ENCODE peak calls at places on chromosomes 12 and 14, in ten cellular contexts. V, E, U, N, M, X, I, H, D and K are unnamed samples.

GRCh38 chr14:36901846-36902245 is 240.2 kb downstream of the PAX9 start:
- DNase-seq in V (no peak), E (no peak), U (no peak), N (no peak), M (no peak), X (no peak), I (peak), H (no peak), D (no peak), K (no peak)

GRCh38 chr12:29216797-29217583 is 67.9 kb downstream of the FAR2 start:
- DNase-seq in V (peak), E (no peak), U (no peak), N (no peak), M (no peak), X (no peak), I (peak), H (no peak), D (no peak), K (no peak)

GRCh38 chr12:25615119-25615518 is 62.0 kb upstream of the LMNTD1 start:
- DNase-seq in V (peak), E (no peak), U (no peak), N (peak), M (no peak), X (peak), I (peak), H (no peak), D (no peak), K (no peak)

GRCh38 chr12:78209851-78210493 is 379.3 kb downstream of the NAV3 start:
- DNase-seq in V (peak), E (peak), U (no peak), N (no peak), M (no peak), X (no peak), I (no peak), H (no peak), D (no peak), K (no peak)

GRCh38 chr12:578743-579449 is 84.3 kb downstream of the NINJ2 start:
- DNase-seq in V (no peak), E (peak), U (no peak), N (no peak), M (no peak), X (no peak), I (no peak), H (no peak), D (no peak), K (no peak)

GRCh38 chr14:99246536-99247083 is 25.4 kb downstream of the BCL11B start:
- DNase-seq in V (no peak), E (no peak), U (no peak), N (no peak), M (no peak), X (no peak), I (no peak), H (no peak), D (no peak), K (no peak)

GRCh38 chr12:12975322-12976077 is 23.5 kb upstream of the GPRC5D start:
- DNase-seq in V (peak), E (peak), U (peak), N (peak), M (no peak), X (no peak), I (no peak), H (peak), D (no peak), K (peak)

GRCh38 chr12:75478395-75478794 is 2.2 kb upstream of the GLIPR1 start:
- DNase-seq in V (peak), E (no peak), U (peak), N (no peak), M (no peak), X (no peak), I (no peak), H (peak), D (no peak), K (no peak)

GRCh38 chr14:89574420-89574819 is 157.4 kb upstream of the FOXN3 start:
- DNase-seq in V (no peak), E (no peak), U (no peak), N (no peak), M (no peak), X (no peak), I (no peak), H (no peak), D (no peak), K (no peak)
- TF ChIP-seq CTCF in V (no peak), E (no peak), U (no peak), N (no peak), M (no peak), X (no peak), I (no peak), H (no peak), D (no peak), K (no peak)

GRCh38 chr12:47808574-47809380 is 10.9 kb downstream of the HDAC7 start:
- DNase-seq in V (no peak), E (no peak), U (peak), N (peak), M (no peak), X (no peak), I (no peak), H (no peak), D (no peak), K (no peak)
- TF ChIP-seq CTCF in V (peak), E (no peak), U (peak), N (peak), M (no peak), X (peak), I (no peak), H (no peak), D (no peak), K (no peak)

GRCh38 chr14:54026671-54027070 is 70.0 kb upstream of the BMP4 start:
- DNase-seq in V (no peak), E (no peak), U (no peak), N (no peak), M (no peak), X (no peak), I (peak), H (no peak), D (no peak), K (no peak)

GRCh38 chr14:54023027-54023426 is 66.4 kb upstream of the BMP4 start:
- DNase-seq in V (no peak), E (no peak), U (peak), N (no peak), M (no peak), X (no peak), I (no peak), H (no peak), D (no peak), K (no peak)

GRCh38 chr14:54025661-54026060 is 69.0 kb upstream of the BMP4 start:
- DNase-seq in V (peak), E (no peak), U (peak), N (peak), M (no peak), X (no peak), I (peak), H (no peak), D (no peak), K (no peak)
- TF ChIP-seq CTCF in V (peak), E (no peak), U (no peak), N (peak), M (no peak), X (peak), I (peak), H (no peak), D (peak), K (peak)

DNA sequence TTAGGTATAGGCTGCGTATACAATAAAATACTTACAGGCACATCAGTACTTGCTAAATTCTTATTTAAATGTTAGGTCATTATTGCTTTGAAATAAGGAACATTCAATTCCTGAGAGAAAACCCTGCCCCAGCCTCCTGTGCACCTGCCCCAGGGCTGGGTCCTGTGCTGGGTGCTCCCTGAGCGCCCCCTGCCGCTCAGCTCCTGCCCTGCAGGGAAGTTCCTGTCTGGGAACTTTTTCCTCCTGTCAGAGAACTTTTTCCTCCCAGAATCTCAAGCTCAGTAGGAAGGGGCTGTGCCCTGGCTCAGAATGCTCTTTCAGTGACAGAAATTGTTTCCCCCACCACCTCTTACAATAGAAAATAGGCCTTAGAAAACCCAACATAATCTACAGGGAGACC is 751.1 kb downstream of the TMEM121 start:
- DNase-seq in V (no peak), E (no peak), U (peak), N (no peak), M (no peak), X (no peak), I (no peak), H (no peak), D (no peak), K (no peak)
- TF ChIP-seq CTCF in V (peak), E (no peak), U (peak), N (peak), M (no peak), X (no peak), I (no peak), H (peak), D (no peak), K (no peak)

DNA sequence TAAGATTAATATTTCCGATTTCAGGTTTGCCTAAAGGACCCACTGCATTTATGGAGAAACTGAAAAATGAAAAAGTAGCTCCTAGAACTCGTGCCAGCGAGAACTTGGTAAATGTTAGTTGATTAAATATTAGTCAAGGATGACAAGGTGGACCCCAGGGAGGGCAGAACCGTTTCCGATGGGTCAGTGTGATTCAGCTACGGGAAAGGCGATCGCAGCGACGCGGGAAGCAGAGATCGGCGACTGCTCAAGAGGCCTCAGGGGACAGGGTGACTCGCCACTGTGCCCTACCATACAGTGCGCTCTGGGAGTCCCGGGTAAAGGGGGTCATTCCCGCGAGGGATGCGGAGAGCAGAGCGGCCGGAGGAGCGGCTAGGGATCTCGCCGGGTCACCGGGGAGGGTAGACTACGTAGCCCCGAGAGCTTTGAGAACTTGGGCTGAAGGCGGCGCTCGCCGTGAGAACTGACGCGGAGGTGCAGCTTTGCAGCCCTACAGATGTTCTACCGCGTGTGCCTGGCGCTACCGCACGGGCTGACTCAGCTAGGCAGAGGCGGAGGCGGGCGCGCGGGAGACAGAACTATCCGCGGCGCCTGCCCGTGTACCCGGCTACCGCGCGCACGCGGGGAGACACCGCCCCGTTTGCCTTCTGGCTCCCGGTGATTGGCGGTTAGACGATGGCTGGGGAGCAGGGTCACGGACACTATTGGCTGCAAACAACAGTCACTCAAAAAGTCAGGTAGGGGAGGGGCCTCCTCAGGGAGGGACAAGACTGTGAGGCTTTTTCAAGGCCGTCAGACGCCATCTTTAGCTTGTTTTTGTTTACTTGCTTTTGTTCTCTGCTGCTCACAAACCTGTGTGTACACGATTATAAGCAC is 3.2 kb downstream of the C14orf93 start:
- DNase-seq in V (peak), E (peak), U (peak), N (peak), M (peak), X (peak), I (peak), H (peak), D (peak), K (peak)
- TF ChIP-seq CTCF in V (peak), E (no peak), U (peak), N (peak), M (peak), X (peak), I (peak), H (peak), D (no peak), K (no peak)

DNA sequence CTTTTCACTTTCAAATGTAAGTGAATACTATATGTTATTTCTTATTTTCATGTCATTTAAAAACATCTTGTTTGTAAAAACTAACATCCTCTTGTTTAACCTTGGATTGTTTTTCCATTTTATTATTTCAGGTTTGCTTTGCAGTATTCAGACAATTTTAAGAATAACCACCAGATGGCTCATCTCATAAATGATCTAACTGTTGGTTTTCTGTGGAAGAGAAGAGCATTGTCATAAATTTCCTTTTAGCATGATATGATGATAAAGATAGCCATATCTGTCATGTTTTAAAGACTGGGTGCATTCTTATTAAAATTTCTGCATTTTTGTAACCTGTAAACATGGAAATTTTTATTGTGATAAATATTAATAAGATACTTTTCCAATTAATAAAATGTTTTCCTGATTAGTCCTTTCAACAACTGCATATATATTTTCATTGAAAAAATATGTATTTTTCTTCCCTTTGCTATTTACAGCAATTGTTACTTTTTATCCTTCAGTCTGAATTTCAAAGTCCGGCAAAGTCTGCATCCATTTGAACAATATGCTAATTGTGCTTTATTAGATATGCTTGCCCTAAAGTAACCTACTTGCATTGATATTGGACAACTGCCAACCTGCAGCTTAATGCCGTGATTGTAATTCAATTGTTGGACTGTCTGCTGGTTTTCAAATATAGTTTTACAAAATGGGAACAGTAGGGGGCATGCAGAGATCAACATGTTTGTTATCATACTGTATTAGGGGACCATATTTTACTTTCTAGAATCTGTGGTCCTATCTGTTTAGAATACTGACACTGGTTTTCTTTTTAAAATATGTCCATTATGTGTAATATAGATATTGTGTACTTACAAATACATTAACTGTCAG is 163.4 kb downstream of the GARIN6 start:
- DNase-seq in V (peak), E (no peak), U (peak), N (peak), M (no peak), X (no peak), I (no peak), H (peak), D (no peak), K (no peak)
- TF ChIP-seq CTCF in V (peak), E (peak), U (no peak), N (peak), M (peak), X (no peak), I (peak), H (no peak), D (peak), K (peak)

DNA sequence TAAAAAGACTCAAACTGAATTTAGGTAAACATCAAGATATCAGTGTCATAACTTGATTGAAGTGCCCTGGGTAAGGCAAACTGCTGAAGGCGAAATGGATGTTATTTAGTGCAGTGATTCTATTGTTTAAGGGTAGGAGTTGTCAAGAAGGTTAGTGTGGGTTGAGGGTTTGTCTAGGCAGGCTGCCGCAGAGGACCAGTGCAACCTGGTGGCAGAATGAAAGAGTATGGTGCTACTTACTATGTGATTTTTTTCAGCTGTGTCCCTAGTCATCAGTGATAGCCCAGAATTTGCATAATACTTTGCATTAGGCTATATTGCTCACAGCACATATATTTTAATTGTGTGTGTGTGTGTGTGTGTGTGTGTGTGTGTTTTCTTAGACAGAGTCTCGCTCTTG is 1127.0 kb downstream of the GALC start:
- DNase-seq in V (no peak), E (no peak), U (no peak), N (no peak), M (no peak), X (no peak), I (no peak), H (no peak), D (no peak), K (no peak)
- TF ChIP-seq CTCF in V (no peak), E (no peak), U (no peak), N (no peak), M (no peak), X (no peak), I (no peak), H (no peak), D (no peak), K (no peak)

DNA sequence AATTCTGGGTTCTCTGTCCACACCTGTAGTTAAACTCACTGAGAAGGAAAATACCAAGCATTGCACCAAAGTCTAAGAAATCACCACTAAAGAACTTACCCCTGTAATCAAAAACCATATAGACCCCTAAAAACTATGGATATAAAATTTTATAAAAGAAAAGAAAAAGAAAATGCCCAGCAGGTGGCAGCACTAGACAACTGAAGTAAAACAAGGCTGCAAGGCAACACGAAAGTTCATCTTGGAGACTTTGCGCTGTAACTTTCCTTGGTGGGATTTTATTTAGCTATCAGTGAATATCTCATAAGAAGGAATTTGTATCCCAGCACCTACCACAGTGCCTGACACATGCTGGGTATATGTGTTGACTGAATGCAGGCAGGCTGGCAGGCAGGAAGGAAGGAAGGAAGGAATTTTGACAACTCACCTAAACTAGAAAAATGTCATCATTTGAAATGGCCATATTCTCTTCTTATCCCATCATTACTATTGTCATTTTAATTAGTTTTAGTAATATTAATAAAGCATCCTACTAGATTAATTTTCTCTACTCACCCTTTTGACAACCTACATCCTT is 68.2 kb upstream of the ETV6 start:
- DNase-seq in V (peak), E (peak), U (peak), N (peak), M (no peak), X (no peak), I (peak), H (peak), D (peak), K (peak)
- TF ChIP-seq CTCF in V (peak), E (peak), U (peak), N (peak), M (peak), X (peak), I (peak), H (peak), D (peak), K (peak)